ENCODE peak calls at places on chromosomes 16 and 17, in four cellular contexts. Q, W, P and A are unnamed samples.

GRCh38 chr17:10879110-10879509 is 41.2 kb upstream of the PIRT start:
- DNase-seq in Q (no peak), W (no peak), P (peak; percentile 20), A (no peak)

GRCh38 chr17:59373879-59374495 is 42.5 kb downstream of the YPEL2 start:
- DNase-seq in Q (peak; percentile 46), W (no peak), P (no peak), A (no peak)

GRCh38 chr17:57911834-57912673 is 43.2 kb downstream of the CUEDC1 start:
- DNase-seq in P (peak; percentile 94), W (peak; percentile 84), Q (peak; percentile 77), A (no peak)

GRCh38 chr17:68417317-68417716 is 40.0 kb downstream of the WIPI1 start:
- DNase-seq in P (no peak), W (no peak), Q (no peak), A (no peak)

GRCh38 chr17:29621751-29622194 is 939 bp downstream of the CORO6 start:
- DNase-seq in P (no peak), Q (no peak), W (peak; percentile 23), A (no peak)

GRCh38 chr17:37833237-37833859 is 88.5 kb upstream of the HNF1B start:
- DNase-seq in P (no peak), W (no peak), Q (peak; percentile 13), A (no peak)

GRCh38 chr16:68939921-68940320 is 96.6 kb downstream of the TANGO6 start:
- DNase-seq in W (no peak), Q (no peak), P (no peak), A (no peak)

GRCh38 chr16:9050102-9050830 is 41.2 kb upstream of the HAPSTR1 start:
- DNase-seq in P (no peak), W (no peak), Q (peak; percentile 10), A (no peak)

GRCh38 chr16:23064642-23065041 is 84.6 kb downstream of the USP31 start:
- DNase-seq in W (no peak), P (no peak), Q (no peak), A (no peak)

GRCh38 chr16:29974291-29975133 is 844 bp downstream of the TAOK2 start:
- DNase-seq in Q (peak; percentile 23), W (peak; percentile 32), P (peak; percentile 67), A (peak; percentile 20)

GRCh38 chr16:72876221-72876620 is 171.7 kb downstream of the ZFHX3 start:
- DNase-seq in P (peak; percentile 82), Q (peak; percentile 96), W (peak; percentile 46), A (no peak)

GRCh38 chr17:39400547-39401411 is 647 bp downstream of the FBXL20 start:
- DNase-seq in Q (no peak), W (peak; percentile 3), P (no peak), A (peak; percentile 22)

GRCh38 chr16:30844671-30845449 is 49.0 kb downstream of the BCL7C start:
- DNase-seq in Q (peak; percentile 74), W (peak; percentile 72), P (peak; percentile 84), A (peak; percentile 69)

GRCh38 chr17:38559025-38559879 is 46.5 kb downstream of the SRCIN1 start:
- DNase-seq in W (peak; percentile 94), Q (peak; percentile 27), P (peak; percentile 73), A (peak; percentile 96)

GRCh38 chr16:81675662-81676535 is 103.2 kb upstream of the PLCG2 start:
- DNase-seq in Q (no peak), W (no peak), P (no peak), A (no peak)

GRCh38 chr16:7246578-7246977 is 86.1 kb upstream of the RBFOX1 start:
- DNase-seq in W (no peak), Q (no peak), P (no peak), A (no peak)

GRCh38 chr16:69741951-69742904 is 12.5 kb downstream of the NOB1 start:
- DNase-seq in Q (peak; percentile 21), P (peak; percentile 80), W (peak; percentile 82), A (no peak)

GRCh38 chr17:78366109-78366848 is 6.4 kb upstream of the SOCS3 start:
- DNase-seq in Q (no peak), P (no peak), W (no peak), A (no peak)

GRCh38 chr17:17191346-17191792 is 14.8 kb downstream of the PLD6 start:
- DNase-seq in W (no peak), Q (peak; percentile 95), P (peak; percentile 60), A (no peak)

GRCh38 chr17:29844339-29845048 is 85.5 kb downstream of the SSH2 start:
- DNase-seq in Q (peak; percentile 20), P (peak; percentile 29), W (no peak), A (no peak)

GRCh38 chr17:47300718-47301117 is 23.0 kb upstream of the EFCAB13 start:
- DNase-seq in P (no peak), W (no peak), Q (no peak), A (no peak)
- TF ChIP-seq CTCF in P (no peak), W (no peak), Q (no peak), A (no peak)

GRCh38 chr17:13001991-13002615 is 15.7 kb downstream of the ELAC2 start:
- DNase-seq in P (no peak), W (no peak), Q (peak; percentile 25), A (no peak)
- H3K27ac ChIP-seq in P (no peak overlapping the region), W (no peak overlapping the region), Q (no peak overlapping the region), A (no peak overlapping the region)

GRCh38 chr17:62085511-62086408 is 20.7 kb upstream of the MED13 start:
- DNase-seq in Q (peak; percentile 89), W (no peak), P (no peak), A (no peak)

GRCh38 chr17:62089296-62089695 is 24.2 kb upstream of the MED13 start:
- DNase-seq in W (no peak), Q (no peak), P (no peak), A (no peak)

GRCh38 chr17:62080647-62081046 is 15.6 kb upstream of the MED13 start:
- DNase-seq in Q (no peak), W (no peak), P (no peak), A (no peak)

GRCh38 chr17:62083651-62084050 is 18.6 kb upstream of the MED13 start:
- DNase-seq in P (no peak), W (no peak), Q (no peak), A (no peak)
- TF ChIP-seq CTCF in P (no peak), W (no peak), Q (no peak), A (no peak)

GRCh38 chr16:4321286-4322120 is 5.6 kb downstream of the GLIS2 start:
- DNase-seq in P (no peak), Q (no peak), W (no peak), A (no peak)
- H3K27ac ChIP-seq in P (peak overlapping the region; percentile 94), Q (no peak overlapping the region), W (no peak overlapping the region), A (peak overlapping the region; percentile 97)

GRCh38 chr16:53545433-53545832 is 42.4 kb upstream of the AKTIP start:
- DNase-seq in P (no peak), Q (peak; percentile 32), W (no peak), A (no peak)

GRCh38 chr16:53542283-53542682 is 39.3 kb upstream of the AKTIP start:
- DNase-seq in P (no peak), W (no peak), Q (no peak), A (no peak)

GRCh38 chr16:53549970-53550406 is 47.0 kb upstream of the AKTIP start:
- DNase-seq in W (peak; percentile 41), Q (peak; percentile 68), P (peak; percentile 57), A (peak; percentile 82)

GRCh38 chr16:53541326-53541725 is 38.3 kb upstream of the AKTIP start:
- DNase-seq in W (no peak), Q (peak; percentile 45), P (no peak), A (no peak)

DNA sequence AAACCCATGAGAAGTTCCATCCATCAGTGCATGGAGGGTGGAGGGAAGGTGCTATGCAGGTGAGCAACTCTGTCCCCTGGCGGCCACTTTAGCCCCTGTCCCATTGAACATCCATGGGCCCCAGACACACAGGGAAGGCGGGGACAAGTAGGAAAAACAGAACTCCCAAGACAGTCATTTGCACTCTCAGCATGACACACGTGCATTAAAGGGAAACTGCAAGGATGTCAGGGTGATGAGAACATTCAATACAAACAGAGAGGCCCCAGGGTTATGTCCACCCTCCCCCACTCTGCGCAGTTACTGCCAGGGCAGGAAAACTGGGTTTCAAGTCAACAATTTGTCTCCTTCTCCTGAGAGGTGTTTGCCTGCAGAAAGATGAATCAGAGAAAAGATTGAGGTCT is 44.0 kb upstream of the AKTIP start:
- DNase-seq in W (no peak), P (no peak), Q (no peak), A (no peak)
- TF ChIP-seq CTCF in W (peak; percentile 47), P (peak; percentile 25), Q (no peak), A (no peak)

DNA sequence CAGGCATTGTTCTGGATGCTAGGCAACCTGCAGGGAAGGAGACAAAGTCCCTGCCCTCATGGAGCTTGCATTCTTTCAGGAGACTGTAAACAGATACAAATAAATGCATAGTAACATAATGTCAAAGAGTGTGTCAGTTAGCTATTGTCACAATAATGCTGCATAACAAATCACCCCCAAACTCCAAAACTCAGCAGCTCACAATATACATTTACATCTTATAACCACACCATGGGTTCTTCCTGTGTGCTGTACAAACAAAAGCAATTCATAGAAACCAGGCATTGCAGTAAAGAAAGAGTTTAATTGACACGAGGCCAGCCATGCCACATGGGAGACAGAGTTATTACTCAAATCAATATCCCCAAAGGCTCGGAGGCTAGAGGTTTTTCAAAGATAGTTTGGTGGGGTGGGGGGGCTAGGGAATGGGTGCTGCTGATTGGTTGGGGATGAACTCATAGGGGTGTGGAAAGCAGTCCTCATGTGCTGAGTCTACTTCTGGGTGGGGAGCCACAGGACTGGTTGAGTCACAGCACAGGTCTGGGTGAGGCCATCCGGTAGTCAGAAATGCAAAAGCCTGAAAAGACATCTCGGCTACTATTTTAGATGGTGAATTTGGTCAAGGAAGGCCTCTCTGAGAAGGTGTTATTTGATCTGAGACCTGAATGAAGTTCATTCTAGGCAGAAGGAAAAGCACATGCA is 79.0 kb downstream of the GPRC5B start:
- DNase-seq in Q (peak; percentile 5), P (no peak), W (no peak), A (no peak)
- H3K27ac ChIP-seq in Q (no peak overlapping the region), P (peak overlapping the region; percentile 85), W (peak overlapping the region; percentile 51), A (no peak overlapping the region)

GRCh38 chr17:42458497-42459255 is at the start of gene ATP6V0A1:
- DNase-seq in Q (peak; percentile 86), P (peak; percentile 95), W (peak; percentile 82), A (peak; percentile 90)

GRCh38 chr17:42460371-42460770 is 1.7 kb downstream of the ATP6V0A1 start:
- DNase-seq in Q (no peak), W (no peak), P (no peak), A (no peak)

GRCh38 chr17:42459983-42460300 is 1.3 kb downstream of the ATP6V0A1 start:
- DNase-seq in W (peak; percentile 8), P (no peak), Q (peak; percentile 71), A (peak; percentile 41)

GRCh38 chr17:42457107-42457787 is 1.4 kb upstream of the ATP6V0A1 start:
- DNase-seq in W (no peak), Q (no peak), P (no peak), A (no peak)

GRCh38 chr17:42459256-42459982 is 741 bp downstream of the ATP6V0A1 start:
- DNase-seq in Q (peak; percentile 70), W (peak; percentile 6), P (peak; percentile 40), A (peak; percentile 63)
- TF ChIP-seq CTCF in Q (peak; percentile 23), W (peak; percentile 44), P (no peak), A (peak; percentile 66)